ENCODE peak calls at places on chromosome 9, in seven cellular contexts. B, N, Y, G, V, U and X are unnamed samples.

GRCh38 chr9:36086442-36086841 is 49.7 kb downstream of the RECK start:
- DNase-seq in U (no peak), Y (no peak), V (no peak), B (no peak), N (no peak), G (no peak), X (no peak)

GRCh38 chr9:90449213-90449925 is 193.3 kb downstream of the DIRAS2 start:
- DNase-seq in G (no peak), N (no peak), B (no peak), U (no peak), V (no peak), Y (peak), X (no peak)

GRCh38 chr9:125820100-125820804 is 73.1 kb downstream of the PBX3 start:
- DNase-seq in V (no peak), U (no peak), G (no peak), N (no peak), B (no peak), Y (peak), X (no peak)

GRCh38 chr9:86549920-86550319 is 195.7 kb upstream of the TUT7 start:
- DNase-seq in U (no peak), Y (no peak), N (no peak), B (no peak), V (no peak), G (no peak), X (no peak)

GRCh38 chr9:14027114-14027812 is 286.7 kb downstream of the NFIB start:
- DNase-seq in V (peak), G (no peak), B (no peak), U (no peak), Y (no peak), N (peak), X (no peak)

GRCh38 chr9:131270171-131271015 is 5.9 kb downstream of the FAM78A start:
- DNase-seq in N (no peak), U (no peak), B (no peak), Y (no peak), G (peak), V (peak), X (peak)

GRCh38 chr9:76996700-76997099 is 22.8 kb upstream of the FOXB2 start:
- DNase-seq in G (peak), V (peak), B (no peak), N (peak), U (no peak), Y (no peak), X (no peak)

GRCh38 chr9:37382982-37383357 is 39.5 kb upstream of the GRHPR start:
- DNase-seq in V (no peak), U (no peak), B (no peak), N (no peak), G (no peak), Y (no peak), X (no peak)

GRCh38 chr9:124110307-124110915 is 98.8 kb downstream of the LHX2 start:
- DNase-seq in Y (no peak), B (no peak), V (peak), N (peak), G (peak), U (peak), X (peak)

GRCh38 chr9:6873862-6874261 is 116.1 kb downstream of the KDM4C start:
- DNase-seq in V (no peak), N (no peak), G (no peak), U (peak), B (no peak), Y (no peak), X (no peak)

GRCh38 chr9:134629586-134630392 is 11.8 kb upstream of the COL5A1 start:
- DNase-seq in V (no peak), Y (no peak), B (no peak), N (no peak), G (no peak), U (no peak), X (no peak)